ENCODE peak calls at places on chromosomes 12 and 14, in ten cellular contexts. One of them, this sample, is unnamed.
A peak's percentile ranks its signal among the peaks of the same experiment; 100 is the strongest.

GRCh38 chr14:103329421-103330347 is 4.4 kb upstream of the EIF5 start:
- DNase-seq in RWPE1: peak; percentile 44
- DNase-seq in A673: no peak
- DNase-seq in ovary: no peak
- DNase-seq in fibroblast of lung: peak; percentile 69
- DNase-seq in pancreas: no peak
- DNase-seq in foreskin fibroblast: no peak
- DNase-seq in heart left ventricle: no peak
- DNase-seq in Panc1: no peak
- DNase-seq in BE2C: no peak
- DNase-seq in this sample: peak; percentile 86

GRCh38 chr12:119036878-119037493 is 55.6 kb downstream of the SRRM4 start:
- DNase-seq in pancreas: no peak
- DNase-seq in ovary: no peak
- DNase-seq in BE2C: peak; percentile 60
- DNase-seq in fibroblast of lung: no peak
- DNase-seq in heart left ventricle: peak; percentile 8
- DNase-seq in Panc1: peak; percentile 7
- DNase-seq in foreskin fibroblast: no peak
- DNase-seq in A673: peak; percentile 54
- DNase-seq in RWPE1: no peak
- DNase-seq in this sample: no peak

GRCh38 chr14:68395585-68395984 is 397.3 kb downstream of the ZFP36L1 start:
- DNase-seq in RWPE1: no peak
- DNase-seq in fibroblast of lung: peak; percentile 87
- DNase-seq in heart left ventricle: no peak
- DNase-seq in pancreas: no peak
- DNase-seq in A673: no peak
- DNase-seq in foreskin fibroblast: peak; percentile 95
- DNase-seq in BE2C: no peak
- DNase-seq in ovary: peak; percentile 59
- DNase-seq in Panc1: no peak
- DNase-seq in this sample: peak; percentile 47

GRCh38 chr12:106282457-106283097 is 20.0 kb upstream of the TCP11L2 start:
- DNase-seq in ovary: peak; percentile 40
- DNase-seq in BE2C: peak; percentile 48
- DNase-seq in fibroblast of lung: peak; percentile 72
- DNase-seq in heart left ventricle: no peak
- DNase-seq in A673: peak; percentile 58
- DNase-seq in pancreas: peak; percentile 55
- DNase-seq in foreskin fibroblast: peak; percentile 43
- DNase-seq in Panc1: no peak
- DNase-seq in RWPE1: peak; percentile 33
- DNase-seq in this sample: peak; percentile 83

GRCh38 chr14:61184117-61184516 is 97.0 kb downstream of the TMEM30B start:
- DNase-seq in BE2C: no peak
- DNase-seq in heart left ventricle: no peak
- DNase-seq in pancreas: no peak
- DNase-seq in fibroblast of lung: peak; percentile 95
- DNase-seq in A673: peak; percentile 34
- DNase-seq in foreskin fibroblast: peak; percentile 97
- DNase-seq in Panc1: no peak
- DNase-seq in ovary: no peak
- DNase-seq in RWPE1: peak; percentile 33
- DNase-seq in this sample: peak; percentile 81

GRCh38 chr14:99757331-99758070 is 35.7 kb upstream of the EML1 start:
- DNase-seq in ovary: no peak
- DNase-seq in BE2C: no peak
- DNase-seq in Panc1: peak; percentile 87
- DNase-seq in foreskin fibroblast: peak; percentile 96
- DNase-seq in fibroblast of lung: peak; percentile 96
- DNase-seq in heart left ventricle: no peak
- DNase-seq in A673: peak; percentile 65
- DNase-seq in RWPE1: peak; percentile 80
- DNase-seq in pancreas: no peak
- DNase-seq in this sample: peak; percentile 91

GRCh38 chr12:130141901-130142683 is 20.2 kb upstream of the FZD10 start:
- DNase-seq in ovary: no peak
- DNase-seq in fibroblast of lung: no peak
- DNase-seq in pancreas: no peak
- DNase-seq in foreskin fibroblast: no peak
- DNase-seq in Panc1: no peak
- DNase-seq in A673: no peak
- DNase-seq in RWPE1: no peak
- DNase-seq in BE2C: no peak
- DNase-seq in heart left ventricle: no peak
- DNase-seq in this sample: no peak

GRCh38 chr12:112906712-112907414 is at the start of gene OAS1:
- DNase-seq in BE2C: peak; percentile 48
- DNase-seq in fibroblast of lung: peak; percentile 20
- DNase-seq in foreskin fibroblast: peak; percentile 22
- DNase-seq in RWPE1: peak; percentile 68
- DNase-seq in Panc1: no peak
- DNase-seq in ovary: no peak
- DNase-seq in A673: peak; percentile 55
- DNase-seq in heart left ventricle: peak; percentile 49
- DNase-seq in pancreas: no peak
- DNase-seq in this sample: peak; percentile 74

GRCh38 chr12:62834971-62835547 is 99.9 kb downstream of the PPM1H start:
- DNase-seq in pancreas: no peak
- DNase-seq in heart left ventricle: no peak
- DNase-seq in foreskin fibroblast: no peak
- DNase-seq in BE2C: no peak
- DNase-seq in RWPE1: peak; percentile 17
- DNase-seq in ovary: no peak
- DNase-seq in Panc1: no peak
- DNase-seq in fibroblast of lung: peak; percentile 8
- DNase-seq in A673: no peak
- DNase-seq in this sample: peak; percentile 50

DNA sequence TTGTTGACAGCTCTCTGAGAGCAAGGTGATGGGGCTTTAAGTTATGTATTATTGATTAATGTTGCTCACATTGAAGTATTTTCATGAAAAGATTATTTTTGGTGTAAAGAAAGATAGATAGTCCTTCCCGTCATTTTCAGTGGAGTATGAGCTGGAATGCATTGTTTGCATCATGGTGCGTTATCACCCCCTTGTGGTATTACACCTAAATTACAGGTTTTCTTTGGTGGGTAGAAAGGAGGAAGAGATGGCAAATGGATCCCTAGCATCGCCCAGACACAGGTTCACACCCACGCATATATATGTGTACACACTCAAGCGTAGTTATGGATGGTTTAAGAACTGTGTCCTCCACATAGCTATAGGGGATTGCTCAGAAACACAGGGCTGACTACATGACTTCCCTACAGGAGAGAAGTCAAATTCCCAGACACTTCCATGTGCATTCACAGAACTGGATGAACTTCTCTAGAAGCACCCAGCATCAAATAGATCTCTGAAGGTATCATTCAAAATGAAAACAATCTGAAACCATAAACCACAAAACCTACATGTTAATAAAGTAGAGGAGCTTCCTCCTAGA is 14.4 kb upstream of the SERPINA10 start:
- DNase-seq in Panc1: no peak
- DNase-seq in ovary: no peak
- DNase-seq in pancreas: no peak
- DNase-seq in heart left ventricle: no peak
- DNase-seq in BE2C: no peak
- DNase-seq in RWPE1: no peak
- DNase-seq in fibroblast of lung: no peak
- DNase-seq in A673: peak; percentile 15
- DNase-seq in foreskin fibroblast: no peak
- DNase-seq in this sample: peak; percentile 45
- TF ChIP-seq CTCF in Panc1: peak; percentile 64
- TF ChIP-seq CTCF in ovary: no peak
- TF ChIP-seq CTCF in pancreas: no peak
- TF ChIP-seq CTCF in heart left ventricle: peak; percentile 13
- TF ChIP-seq CTCF in BE2C: peak; percentile 50
- TF ChIP-seq CTCF in RWPE1: no peak
- TF ChIP-seq CTCF in fibroblast of lung: no peak
- TF ChIP-seq CTCF in A673: peak; percentile 44
- TF ChIP-seq CTCF in foreskin fibroblast: no peak
- TF ChIP-seq CTCF in this sample: peak; percentile 23

GRCh38 chr12:50640321-50640939 is 123.5 kb upstream of the ATF1 start:
- DNase-seq in A673: no peak
- DNase-seq in BE2C: no peak
- DNase-seq in RWPE1: no peak
- DNase-seq in pancreas: no peak
- DNase-seq in foreskin fibroblast: no peak
- DNase-seq in heart left ventricle: no peak
- DNase-seq in fibroblast of lung: no peak
- DNase-seq in ovary: no peak
- DNase-seq in Panc1: no peak
- DNase-seq in this sample: no peak

GRCh38 chr12:50642755-50643154 is 121.1 kb upstream of the ATF1 start:
- DNase-seq in pancreas: no peak
- DNase-seq in ovary: no peak
- DNase-seq in BE2C: no peak
- DNase-seq in Panc1: no peak
- DNase-seq in RWPE1: peak; percentile 75
- DNase-seq in foreskin fibroblast: no peak
- DNase-seq in fibroblast of lung: no peak
- DNase-seq in A673: no peak
- DNase-seq in heart left ventricle: no peak
- DNase-seq in this sample: peak; percentile 87

GRCh38 chr12:50639721-50640120 is 124.2 kb upstream of the ATF1 start:
- DNase-seq in BE2C: no peak
- DNase-seq in fibroblast of lung: no peak
- DNase-seq in foreskin fibroblast: no peak
- DNase-seq in ovary: no peak
- DNase-seq in heart left ventricle: no peak
- DNase-seq in RWPE1: no peak
- DNase-seq in Panc1: no peak
- DNase-seq in pancreas: no peak
- DNase-seq in A673: no peak
- DNase-seq in this sample: no peak

GRCh38 chr12:50642035-50642451 is 121.9 kb upstream of the ATF1 start:
- DNase-seq in pancreas: no peak
- DNase-seq in heart left ventricle: no peak
- DNase-seq in Panc1: no peak
- DNase-seq in BE2C: no peak
- DNase-seq in RWPE1: peak; percentile 67
- DNase-seq in fibroblast of lung: peak; percentile 55
- DNase-seq in ovary: no peak
- DNase-seq in A673: no peak
- DNase-seq in foreskin fibroblast: peak; percentile 37
- DNase-seq in this sample: peak; percentile 55

DNA sequence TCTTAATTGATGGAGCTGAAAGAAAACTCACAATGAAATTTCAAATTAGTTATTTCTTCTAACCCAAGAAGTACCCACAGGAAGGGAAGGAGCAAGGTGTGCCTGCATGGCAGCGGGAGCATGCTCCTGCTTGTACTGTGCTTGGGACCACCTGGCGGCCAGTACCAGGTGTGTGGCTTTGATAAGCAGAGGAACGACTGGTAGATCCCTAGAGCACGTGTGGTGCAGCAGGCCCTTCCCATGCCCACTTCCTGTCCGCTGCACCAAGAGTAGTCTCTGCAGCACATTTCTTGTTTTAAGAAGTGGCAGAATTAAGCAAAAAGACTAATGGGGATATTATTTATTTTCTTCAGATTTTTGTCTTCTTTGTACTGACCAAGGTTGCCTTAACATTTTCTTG is 122.3 kb upstream of the ATF1 start:
- DNase-seq in ovary: no peak
- DNase-seq in Panc1: no peak
- DNase-seq in fibroblast of lung: no peak
- DNase-seq in RWPE1: peak; percentile 38
- DNase-seq in BE2C: no peak
- DNase-seq in heart left ventricle: no peak
- DNase-seq in pancreas: peak; percentile 42
- DNase-seq in foreskin fibroblast: no peak
- DNase-seq in A673: no peak
- DNase-seq in this sample: no peak
- TF ChIP-seq CTCF in ovary: no peak
- TF ChIP-seq CTCF in Panc1: no peak
- TF ChIP-seq CTCF in fibroblast of lung: no peak
- TF ChIP-seq CTCF in RWPE1: no peak
- TF ChIP-seq CTCF in BE2C: no peak
- TF ChIP-seq CTCF in heart left ventricle: no peak
- TF ChIP-seq CTCF in pancreas: no peak
- TF ChIP-seq CTCF in foreskin fibroblast: no peak
- TF ChIP-seq CTCF in A673: no peak
- TF ChIP-seq CTCF in this sample: no peak

GRCh38 chr12:66861157-66861750 is 182.4 kb upstream of the GRIP1 start:
- DNase-seq in pancreas: peak; percentile 50
- DNase-seq in A673: peak; percentile 63
- DNase-seq in BE2C: peak; percentile 46
- DNase-seq in foreskin fibroblast: peak; percentile 21
- DNase-seq in heart left ventricle: peak; percentile 17
- DNase-seq in ovary: peak; percentile 36
- DNase-seq in fibroblast of lung: peak; percentile 64
- DNase-seq in RWPE1: peak; percentile 33
- DNase-seq in Panc1: peak; percentile 41
- DNase-seq in this sample: peak; percentile 59
- TF ChIP-seq CTCF in pancreas: peak; percentile 88
- TF ChIP-seq CTCF in A673: peak; percentile 96
- TF ChIP-seq CTCF in BE2C: peak; percentile 96
- TF ChIP-seq CTCF in foreskin fibroblast: peak; percentile 98
- TF ChIP-seq CTCF in heart left ventricle: peak; percentile 82
- TF ChIP-seq CTCF in ovary: peak; percentile 59
- TF ChIP-seq CTCF in fibroblast of lung: peak; percentile 93
- TF ChIP-seq CTCF in RWPE1: peak; percentile 95
- TF ChIP-seq CTCF in Panc1: peak; percentile 89
- TF ChIP-seq CTCF in this sample: peak; percentile 84

DNA sequence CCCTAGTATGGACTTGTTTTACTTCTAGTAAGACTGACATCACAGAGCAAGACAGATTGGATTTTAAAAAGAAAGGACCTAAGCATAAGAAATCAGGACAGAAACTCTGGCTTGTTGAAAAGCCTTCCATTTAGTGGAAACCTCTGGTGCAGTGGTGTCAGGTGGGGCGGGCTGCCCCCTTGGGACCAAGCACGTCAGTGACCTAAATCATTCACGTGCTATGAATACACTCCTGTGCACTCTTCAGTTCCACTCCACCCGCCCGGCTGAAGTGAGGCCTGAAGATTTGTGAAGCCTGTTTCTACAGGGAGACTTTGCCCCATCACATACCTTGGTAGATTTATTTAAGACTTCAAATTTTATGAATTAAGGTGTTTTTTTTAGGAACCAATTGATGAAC is 58.2 kb upstream of the STRN3 start:
- DNase-seq in pancreas: no peak
- DNase-seq in Panc1: no peak
- DNase-seq in heart left ventricle: no peak
- DNase-seq in BE2C: peak; percentile 14
- DNase-seq in fibroblast of lung: no peak
- DNase-seq in A673: no peak
- DNase-seq in ovary: no peak
- DNase-seq in foreskin fibroblast: no peak
- DNase-seq in RWPE1: no peak
- DNase-seq in this sample: no peak
- TF ChIP-seq CTCF in pancreas: no peak
- TF ChIP-seq CTCF in Panc1: peak; percentile 15
- TF ChIP-seq CTCF in heart left ventricle: no peak
- TF ChIP-seq CTCF in BE2C: no peak
- TF ChIP-seq CTCF in fibroblast of lung: no peak
- TF ChIP-seq CTCF in A673: no peak
- TF ChIP-seq CTCF in ovary: no peak
- TF ChIP-seq CTCF in foreskin fibroblast: no peak
- TF ChIP-seq CTCF in RWPE1: no peak
- TF ChIP-seq CTCF in this sample: no peak

GRCh38 chr14:93332853-93333630 is at the start of gene BTBD7:
- DNase-seq in heart left ventricle: peak; percentile 96
- DNase-seq in fibroblast of lung: peak; percentile 93
- DNase-seq in ovary: peak; percentile 94
- DNase-seq in RWPE1: peak; percentile 95
- DNase-seq in Panc1: peak; percentile 68
- DNase-seq in A673: peak; percentile 98
- DNase-seq in pancreas: peak; percentile 97
- DNase-seq in BE2C: peak; percentile 99
- DNase-seq in foreskin fibroblast: peak; percentile 96
- DNase-seq in this sample: peak; percentile 95
- TF ChIP-seq CTCF in heart left ventricle: no peak
- TF ChIP-seq CTCF in fibroblast of lung: no peak
- TF ChIP-seq CTCF in ovary: peak; percentile 27
- TF ChIP-seq CTCF in RWPE1: peak; percentile 15
- TF ChIP-seq CTCF in Panc1: no peak
- TF ChIP-seq CTCF in A673: peak; percentile 32
- TF ChIP-seq CTCF in pancreas: no peak
- TF ChIP-seq CTCF in BE2C: peak; percentile 30
- TF ChIP-seq CTCF in foreskin fibroblast: no peak
- TF ChIP-seq CTCF in this sample: no peak